ENCODE peak calls at places on chromosomes 1 and 21, in eight cellular contexts. One of them, this sample, is unnamed. For H3K36me3, the result is how much of the 10 kb centered on the place peaks cover.

GRCh38 chr1:37108596-37109188 is 74.4 kb upstream of the GRIK3 start:
- DNase-seq in GM23248: no peak
- DNase-seq in left ventricle myocardium inferior: no peak
- DNase-seq in HAP-1: no peak
- DNase-seq in breast epithelium: no peak
- DNase-seq in esophagus squamous epithelium: no peak
- DNase-seq in thoracic aorta: no peak
- DNase-seq in lower lobe of right lung: no peak
- DNase-seq in this sample: no peak

GRCh38 chr21:37799193-37800121 is 116.8 kb downstream of the KCNJ6 start:
- DNase-seq in HAP-1: no peak
- DNase-seq in left ventricle myocardium inferior: no peak
- DNase-seq in esophagus squamous epithelium: no peak
- DNase-seq in breast epithelium: no peak
- DNase-seq in lower lobe of right lung: no peak
- DNase-seq in GM23248: no peak
- DNase-seq in thoracic aorta: no peak
- DNase-seq in this sample: no peak

GRCh38 chr1:1196431-1197187 is 9.8 kb downstream of the TNFRSF18 start:
- DNase-seq in thoracic aorta: no peak
- DNase-seq in HAP-1: no peak
- DNase-seq in breast epithelium: no peak
- DNase-seq in lower lobe of right lung: peak
- DNase-seq in esophagus squamous epithelium: no peak
- DNase-seq in left ventricle myocardium inferior: peak
- DNase-seq in GM23248: no peak
- DNase-seq in this sample: no peak

GRCh38 chr21:42010507-42011493 is 640 bp upstream of the ZBTB21 start:
- DNase-seq in left ventricle myocardium inferior: no peak
- DNase-seq in GM23248: peak
- DNase-seq in lower lobe of right lung: peak
- DNase-seq in esophagus squamous epithelium: no peak
- DNase-seq in HAP-1: no peak
- DNase-seq in thoracic aorta: no peak
- DNase-seq in breast epithelium: peak
- DNase-seq in this sample: peak

GRCh38 chr1:25711555-25712298 is 88.3 kb upstream of the SELENON start:
- DNase-seq in left ventricle myocardium inferior: peak
- DNase-seq in HAP-1: no peak
- DNase-seq in thoracic aorta: no peak
- DNase-seq in GM23248: peak
- DNase-seq in esophagus squamous epithelium: no peak
- DNase-seq in breast epithelium: no peak
- DNase-seq in lower lobe of right lung: peak
- DNase-seq in this sample: peak

GRCh38 chr1:202013601-202014000 is 3.2 kb downstream of the ELF3 start:
- DNase-seq in esophagus squamous epithelium: no peak
- DNase-seq in thoracic aorta: no peak
- DNase-seq in HAP-1: no peak
- DNase-seq in GM23248: no peak
- DNase-seq in left ventricle myocardium inferior: no peak
- DNase-seq in lower lobe of right lung: no peak
- DNase-seq in breast epithelium: no peak
- DNase-seq in this sample: no peak

GRCh38 chr1:76330993-76331603 is 256.6 kb downstream of the ST6GALNAC3 start:
- DNase-seq in GM23248: peak
- DNase-seq in esophagus squamous epithelium: no peak
- DNase-seq in lower lobe of right lung: no peak
- DNase-seq in HAP-1: peak
- DNase-seq in left ventricle myocardium inferior: no peak
- DNase-seq in breast epithelium: no peak
- DNase-seq in thoracic aorta: no peak
- DNase-seq in this sample: peak

GRCh38 chr21:35563885-35564451 is 496.4 kb downstream of the SETD4 start:
- DNase-seq in thoracic aorta: peak
- DNase-seq in left ventricle myocardium inferior: peak
- DNase-seq in GM23248: peak
- DNase-seq in lower lobe of right lung: no peak
- DNase-seq in breast epithelium: no peak
- DNase-seq in esophagus squamous epithelium: no peak
- DNase-seq in HAP-1: no peak
- DNase-seq in this sample: no peak

GRCh38 chr1:70024272-70024671 is 181.1 kb downstream of the LRRC40 start:
- DNase-seq in breast epithelium: no peak
- DNase-seq in esophagus squamous epithelium: no peak
- DNase-seq in HAP-1: no peak
- DNase-seq in GM23248: no peak
- DNase-seq in lower lobe of right lung: no peak
- DNase-seq in left ventricle myocardium inferior: no peak
- DNase-seq in thoracic aorta: no peak
- DNase-seq in this sample: no peak

GRCh38 chr1:94244816-94245215 is 7.4 kb upstream of the ARHGAP29 start:
- DNase-seq in left ventricle myocardium inferior: no peak
- DNase-seq in HAP-1: no peak
- DNase-seq in GM23248: no peak
- DNase-seq in esophagus squamous epithelium: no peak
- DNase-seq in breast epithelium: no peak
- DNase-seq in lower lobe of right lung: no peak
- DNase-seq in thoracic aorta: no peak
- DNase-seq in this sample: peak
- H3K4me3 ChIP-seq in left ventricle myocardium inferior: peak
- H3K4me3 ChIP-seq in HAP-1: no peak
- H3K4me3 ChIP-seq in GM23248: peak
- H3K4me3 ChIP-seq in esophagus squamous epithelium: no peak
- H3K4me3 ChIP-seq in breast epithelium: no peak
- H3K4me3 ChIP-seq in lower lobe of right lung: peak
- H3K4me3 ChIP-seq in thoracic aorta: no peak
- H3K4me3 ChIP-seq in this sample: peak

DNA sequence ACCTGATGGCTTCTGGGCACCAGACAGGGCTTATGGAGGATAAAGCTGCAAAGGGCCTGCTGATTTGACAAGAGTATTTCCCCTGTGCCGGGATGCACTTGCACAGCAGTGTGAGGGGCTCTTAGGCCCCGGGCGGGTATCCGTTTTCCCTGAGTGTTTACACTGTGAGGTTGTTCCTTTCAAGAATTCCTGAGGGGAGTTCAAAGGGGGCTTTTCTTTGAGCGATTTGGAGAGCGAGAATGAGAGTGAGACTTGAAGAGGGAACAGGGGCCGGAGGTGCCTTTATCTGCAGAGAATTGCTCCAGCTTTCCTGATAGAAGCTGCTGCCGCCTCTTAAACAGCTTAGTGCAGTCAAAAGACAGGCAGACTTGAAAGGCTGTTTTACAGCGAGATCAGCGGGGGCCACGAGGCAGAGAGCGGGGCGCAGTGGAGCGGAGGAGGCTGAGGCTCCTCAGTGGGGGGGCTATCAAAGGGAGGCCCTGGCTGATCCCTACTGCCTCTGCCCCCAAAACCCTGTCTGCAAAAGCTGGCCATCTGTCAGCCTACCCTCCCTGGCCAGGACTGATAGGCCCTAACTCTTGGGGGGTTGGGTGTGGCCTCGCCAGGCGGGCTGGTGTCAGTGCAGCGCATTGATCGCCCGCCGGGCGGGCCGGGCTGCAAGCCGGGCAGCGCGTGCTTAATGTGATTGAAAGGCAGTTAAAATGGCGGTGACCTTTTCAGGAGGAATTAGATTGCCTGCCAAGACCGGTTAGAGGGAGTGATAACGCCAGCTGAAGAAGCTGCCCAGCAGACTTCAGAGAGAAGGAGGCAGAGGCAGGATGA is 36.5 kb downstream of the TMEM53 start:
- DNase-seq in esophagus squamous epithelium: no peak
- DNase-seq in thoracic aorta: no peak
- DNase-seq in lower lobe of right lung: no peak
- DNase-seq in breast epithelium: no peak
- DNase-seq in HAP-1: no peak
- DNase-seq in GM23248: no peak
- DNase-seq in left ventricle myocardium inferior: no peak
- DNase-seq in this sample: no peak
- H3K36me3 ChIP-seq in esophagus squamous epithelium: half or more
- H3K36me3 ChIP-seq in thoracic aorta: half or more
- H3K36me3 ChIP-seq in lower lobe of right lung: half or more
- H3K36me3 ChIP-seq in breast epithelium: under half
- H3K36me3 ChIP-seq in HAP-1: half or more
- H3K36me3 ChIP-seq in GM23248: under half
- H3K36me3 ChIP-seq in left ventricle myocardium inferior: half or more
- H3K36me3 ChIP-seq in this sample: under half

DNA sequence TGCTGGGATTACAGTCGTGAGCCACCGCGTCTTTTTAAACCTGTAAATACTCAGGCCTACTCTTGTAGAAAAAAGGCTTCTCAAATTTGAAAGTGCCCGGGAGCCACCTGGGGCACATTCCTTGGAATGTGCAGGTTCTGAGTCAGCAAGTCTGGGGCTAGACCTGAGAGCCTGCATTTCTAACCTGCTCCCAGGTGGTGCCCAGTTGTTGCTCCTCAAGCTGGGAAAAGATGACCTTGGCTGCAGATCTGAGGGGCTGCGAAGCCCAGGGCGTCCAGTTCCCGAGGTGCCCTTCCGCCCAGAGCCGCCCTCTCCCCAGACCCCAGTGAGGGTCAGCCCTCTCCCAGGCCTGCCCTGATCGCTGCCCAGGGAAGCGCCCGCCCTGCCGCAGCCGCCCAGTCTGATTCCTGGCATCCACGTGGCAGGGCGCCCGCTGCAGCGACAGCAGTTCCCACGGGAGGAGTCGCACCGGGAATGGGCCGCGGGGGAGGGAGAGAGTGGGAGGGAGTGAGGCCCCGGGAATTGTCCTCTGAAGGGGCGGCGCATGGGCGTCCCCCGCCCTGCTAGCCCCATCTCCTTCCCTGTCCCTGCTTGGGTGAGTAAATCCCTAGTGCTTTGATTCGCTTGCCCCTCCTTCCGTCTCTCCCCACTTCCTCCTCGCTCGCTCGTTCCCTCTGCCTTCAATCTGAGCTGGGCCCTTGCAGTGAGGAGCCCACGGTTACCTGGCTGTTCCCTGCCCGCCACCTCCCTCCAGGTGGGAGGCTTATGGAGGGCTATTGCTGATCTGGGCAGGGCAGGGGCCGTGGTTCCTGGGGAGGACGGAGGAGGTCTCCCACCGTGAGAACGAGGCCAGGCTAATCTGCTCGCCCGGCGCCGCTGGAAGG is 18.8 kb upstream of the TENT5B start:
- DNase-seq in left ventricle myocardium inferior: peak
- DNase-seq in breast epithelium: peak
- DNase-seq in lower lobe of right lung: peak
- DNase-seq in HAP-1: no peak
- DNase-seq in esophagus squamous epithelium: no peak
- DNase-seq in thoracic aorta: peak
- DNase-seq in GM23248: peak
- DNase-seq in this sample: peak
- H3K4me3 ChIP-seq in left ventricle myocardium inferior: peak
- H3K4me3 ChIP-seq in breast epithelium: peak
- H3K4me3 ChIP-seq in lower lobe of right lung: peak
- H3K4me3 ChIP-seq in HAP-1: no peak
- H3K4me3 ChIP-seq in esophagus squamous epithelium: peak
- H3K4me3 ChIP-seq in thoracic aorta: peak
- H3K4me3 ChIP-seq in GM23248: peak
- H3K4me3 ChIP-seq in this sample: peak

DNA sequence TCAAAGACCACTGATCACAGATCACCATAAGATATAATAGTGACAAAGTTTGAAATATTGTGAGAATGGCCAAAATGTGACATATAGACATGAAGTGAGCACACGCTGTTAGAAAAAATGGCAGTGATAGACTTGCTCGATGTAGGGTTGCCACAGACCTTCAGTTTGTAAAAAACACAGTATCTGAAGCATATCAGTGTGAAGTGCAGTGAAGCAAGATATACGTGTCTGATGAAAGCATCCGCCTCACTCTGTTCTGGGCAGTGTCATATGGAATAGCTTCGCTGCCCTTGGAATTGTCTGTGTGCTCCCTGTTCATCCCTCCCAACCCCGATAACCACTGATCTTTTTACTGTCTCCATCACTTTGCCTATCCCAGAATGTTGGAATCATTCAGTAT is 50.7 kb downstream of the GALNT2 start:
- DNase-seq in thoracic aorta: no peak
- DNase-seq in HAP-1: no peak
- DNase-seq in esophagus squamous epithelium: no peak
- DNase-seq in GM23248: no peak
- DNase-seq in lower lobe of right lung: no peak
- DNase-seq in breast epithelium: no peak
- DNase-seq in left ventricle myocardium inferior: no peak
- DNase-seq in this sample: no peak
- H3K36me3 ChIP-seq in thoracic aorta: under half
- H3K36me3 ChIP-seq in HAP-1: under half
- H3K36me3 ChIP-seq in esophagus squamous epithelium: under half
- H3K36me3 ChIP-seq in GM23248: under half
- H3K36me3 ChIP-seq in lower lobe of right lung: under half
- H3K36me3 ChIP-seq in breast epithelium: under half
- H3K36me3 ChIP-seq in left ventricle myocardium inferior: under half
- H3K36me3 ChIP-seq in this sample: half or more